ENCODE peak calls at places on chromosomes 2 and 18, in ten cellular contexts. One of them, this sample, is unnamed.

GRCh38 chr2:3489449-3490115 is 29.7 kb downstream of the ADI1 start:
- DNase-seq in endothelial cell of umbilical vein: no peak
- DNase-seq in heart right ventricle: no peak
- DNase-seq in MCF 10A: no peak
- DNase-seq in WERI-Rb-1: no peak
- DNase-seq in spleen: no peak
- DNase-seq in H9: peak
- DNase-seq in CD8-positive, alpha-beta T cell: no peak
- DNase-seq in brain microvascular endothelial cell: no peak
- DNase-seq in coronary artery: no peak
- DNase-seq in this sample: no peak

GRCh38 chr18:40984856-40985255 is 970.2 kb upstream of the PIK3C3 start:
- DNase-seq in endothelial cell of umbilical vein: peak
- DNase-seq in heart right ventricle: no peak
- DNase-seq in MCF 10A: peak
- DNase-seq in WERI-Rb-1: no peak
- DNase-seq in spleen: no peak
- DNase-seq in H9: no peak
- DNase-seq in CD8-positive, alpha-beta T cell: no peak
- DNase-seq in brain microvascular endothelial cell: peak
- DNase-seq in coronary artery: no peak
- DNase-seq in this sample: peak

GRCh38 chr2:36672199-36672598 is 24.3 kb upstream of the VIT start:
- DNase-seq in endothelial cell of umbilical vein: peak
- DNase-seq in heart right ventricle: no peak
- DNase-seq in MCF 10A: peak
- DNase-seq in WERI-Rb-1: no peak
- DNase-seq in spleen: no peak
- DNase-seq in H9: no peak
- DNase-seq in CD8-positive, alpha-beta T cell: no peak
- DNase-seq in brain microvascular endothelial cell: peak
- DNase-seq in coronary artery: no peak
- DNase-seq in this sample: peak

GRCh38 chr18:55743701-55744100 is 155.7 kb upstream of the TCF4 start:
- DNase-seq in endothelial cell of umbilical vein: no peak
- DNase-seq in heart right ventricle: no peak
- DNase-seq in MCF 10A: no peak
- DNase-seq in WERI-Rb-1: no peak
- DNase-seq in spleen: no peak
- DNase-seq in H9: no peak
- DNase-seq in CD8-positive, alpha-beta T cell: no peak
- DNase-seq in brain microvascular endothelial cell: no peak
- DNase-seq in coronary artery: no peak
- DNase-seq in this sample: no peak

GRCh38 chr2:237156131-237156856 is 70.6 kb downstream of the COPS8 start:
- DNase-seq in endothelial cell of umbilical vein: peak
- DNase-seq in heart right ventricle: peak
- DNase-seq in MCF 10A: no peak
- DNase-seq in WERI-Rb-1: no peak
- DNase-seq in spleen: peak
- DNase-seq in H9: no peak
- DNase-seq in CD8-positive, alpha-beta T cell: no peak
- DNase-seq in brain microvascular endothelial cell: peak
- DNase-seq in coronary artery: no peak
- DNase-seq in this sample: no peak

GRCh38 chr2:126995652-126996377 is 97.1 kb downstream of the TEX51 start:
- DNase-seq in endothelial cell of umbilical vein: no peak
- DNase-seq in heart right ventricle: no peak
- DNase-seq in MCF 10A: no peak
- DNase-seq in WERI-Rb-1: no peak
- DNase-seq in spleen: no peak
- DNase-seq in H9: no peak
- DNase-seq in CD8-positive, alpha-beta T cell: no peak
- DNase-seq in brain microvascular endothelial cell: no peak
- DNase-seq in coronary artery: no peak
- DNase-seq in this sample: no peak

GRCh38 chr2:138373993-138374408 is 127.6 kb upstream of the SPOPL start:
- DNase-seq in endothelial cell of umbilical vein: peak
- DNase-seq in heart right ventricle: no peak
- DNase-seq in MCF 10A: peak
- DNase-seq in WERI-Rb-1: peak
- DNase-seq in spleen: no peak
- DNase-seq in H9: no peak
- DNase-seq in CD8-positive, alpha-beta T cell: no peak
- DNase-seq in brain microvascular endothelial cell: peak
- DNase-seq in coronary artery: no peak
- DNase-seq in this sample: peak

GRCh38 chr2:240703417-240704341 is 12.0 kb downstream of the AQP12A start:
- DNase-seq in endothelial cell of umbilical vein: no peak
- DNase-seq in heart right ventricle: peak
- DNase-seq in MCF 10A: no peak
- DNase-seq in WERI-Rb-1: no peak
- DNase-seq in spleen: peak
- DNase-seq in H9: no peak
- DNase-seq in CD8-positive, alpha-beta T cell: no peak
- DNase-seq in brain microvascular endothelial cell: no peak
- DNase-seq in coronary artery: no peak
- DNase-seq in this sample: no peak

GRCh38 chr2:48471048-48471474 is 58.9 kb upstream of the STON1 start:
- DNase-seq in endothelial cell of umbilical vein: peak
- DNase-seq in heart right ventricle: no peak
- DNase-seq in MCF 10A: peak
- DNase-seq in WERI-Rb-1: peak
- DNase-seq in spleen: no peak
- DNase-seq in H9: no peak
- DNase-seq in CD8-positive, alpha-beta T cell: no peak
- DNase-seq in brain microvascular endothelial cell: peak
- DNase-seq in coronary artery: no peak
- DNase-seq in this sample: peak

DNA sequence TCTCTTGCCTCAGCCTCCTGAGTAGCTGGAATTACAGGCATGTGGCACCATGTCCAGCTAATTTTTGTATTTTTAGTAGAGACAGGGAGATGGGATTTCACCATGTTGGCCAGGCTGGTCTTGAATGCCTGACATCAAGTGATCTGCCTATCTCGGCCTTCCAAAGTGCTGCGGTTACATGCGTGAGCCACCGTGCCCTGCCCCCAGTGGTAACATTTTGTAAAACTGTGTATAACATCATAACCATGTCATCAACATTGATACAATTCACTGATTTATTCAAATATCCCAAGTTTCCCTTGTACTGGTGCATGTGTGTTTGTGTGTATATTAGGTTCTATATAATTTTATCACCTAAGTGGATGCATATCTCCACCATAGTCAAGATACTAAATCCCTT is 70.0 kb downstream of the PDCL3 start:
- DNase-seq in endothelial cell of umbilical vein: no peak
- DNase-seq in heart right ventricle: no peak
- DNase-seq in MCF 10A: no peak
- DNase-seq in WERI-Rb-1: no peak
- DNase-seq in spleen: no peak
- DNase-seq in H9: no peak
- DNase-seq in CD8-positive, alpha-beta T cell: no peak
- DNase-seq in brain microvascular endothelial cell: no peak
- DNase-seq in coronary artery: no peak
- DNase-seq in this sample: no peak
- TF ChIP-seq CTCF in endothelial cell of umbilical vein: no peak
- TF ChIP-seq CTCF in heart right ventricle: no peak
- TF ChIP-seq CTCF in MCF 10A: no peak
- TF ChIP-seq CTCF in WERI-Rb-1: no peak
- TF ChIP-seq CTCF in spleen: no peak
- TF ChIP-seq CTCF in H9: peak
- TF ChIP-seq CTCF in CD8-positive, alpha-beta T cell: no peak
- TF ChIP-seq CTCF in brain microvascular endothelial cell: no peak
- TF ChIP-seq CTCF in coronary artery: no peak
- TF ChIP-seq CTCF in this sample: no peak

GRCh38 chr2:167215595-167215994 is 327.3 kb downstream of the XIRP2 start:
- DNase-seq in endothelial cell of umbilical vein: no peak
- DNase-seq in heart right ventricle: no peak
- DNase-seq in MCF 10A: no peak
- DNase-seq in WERI-Rb-1: no peak
- DNase-seq in spleen: no peak
- DNase-seq in H9: no peak
- DNase-seq in CD8-positive, alpha-beta T cell: no peak
- DNase-seq in brain microvascular endothelial cell: no peak
- DNase-seq in coronary artery: no peak
- DNase-seq in this sample: no peak

GRCh38 chr2:167209784-167210183 is 321.5 kb downstream of the XIRP2 start:
- DNase-seq in endothelial cell of umbilical vein: no peak
- DNase-seq in heart right ventricle: no peak
- DNase-seq in MCF 10A: peak
- DNase-seq in WERI-Rb-1: no peak
- DNase-seq in spleen: no peak
- DNase-seq in H9: no peak
- DNase-seq in CD8-positive, alpha-beta T cell: no peak
- DNase-seq in brain microvascular endothelial cell: no peak
- DNase-seq in coronary artery: no peak
- DNase-seq in this sample: no peak

DNA sequence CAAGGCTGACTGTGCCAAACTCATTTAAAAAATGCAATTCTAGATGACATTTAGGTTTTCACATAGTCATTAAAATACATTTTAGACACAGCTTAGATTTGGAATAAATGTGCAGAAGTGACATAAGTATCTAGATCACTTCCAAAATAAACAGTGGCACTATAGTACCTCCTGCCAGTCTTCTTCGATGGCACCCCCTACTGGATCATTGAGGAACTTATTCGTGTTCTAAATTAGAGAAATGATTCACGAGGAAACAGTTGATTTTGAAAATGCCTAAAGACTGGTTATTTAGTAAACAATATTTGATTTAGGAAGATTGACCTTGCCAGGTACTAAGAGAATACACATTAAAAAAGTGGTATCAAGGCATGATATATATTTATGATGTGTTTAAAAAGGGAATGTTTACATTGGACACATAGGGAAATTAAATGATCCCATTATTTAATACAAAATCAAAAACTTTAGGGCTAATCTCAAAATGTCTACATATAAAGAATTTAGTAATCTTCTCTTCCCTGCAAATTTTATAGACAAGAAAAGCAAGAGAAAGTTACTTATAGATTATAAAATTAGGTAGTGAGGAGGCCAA is 323.9 kb downstream of the XIRP2 start:
- DNase-seq in endothelial cell of umbilical vein: peak
- DNase-seq in heart right ventricle: no peak
- DNase-seq in MCF 10A: peak
- DNase-seq in WERI-Rb-1: peak
- DNase-seq in spleen: no peak
- DNase-seq in H9: no peak
- DNase-seq in CD8-positive, alpha-beta T cell: no peak
- DNase-seq in brain microvascular endothelial cell: peak
- DNase-seq in coronary artery: no peak
- DNase-seq in this sample: peak
- TF ChIP-seq CTCF in endothelial cell of umbilical vein: peak
- TF ChIP-seq CTCF in heart right ventricle: peak
- TF ChIP-seq CTCF in MCF 10A: peak
- TF ChIP-seq CTCF in WERI-Rb-1: peak
- TF ChIP-seq CTCF in spleen: peak
- TF ChIP-seq CTCF in H9: peak
- TF ChIP-seq CTCF in CD8-positive, alpha-beta T cell: no peak
- TF ChIP-seq CTCF in brain microvascular endothelial cell: peak
- TF ChIP-seq CTCF in coronary artery: peak
- TF ChIP-seq CTCF in this sample: peak

DNA sequence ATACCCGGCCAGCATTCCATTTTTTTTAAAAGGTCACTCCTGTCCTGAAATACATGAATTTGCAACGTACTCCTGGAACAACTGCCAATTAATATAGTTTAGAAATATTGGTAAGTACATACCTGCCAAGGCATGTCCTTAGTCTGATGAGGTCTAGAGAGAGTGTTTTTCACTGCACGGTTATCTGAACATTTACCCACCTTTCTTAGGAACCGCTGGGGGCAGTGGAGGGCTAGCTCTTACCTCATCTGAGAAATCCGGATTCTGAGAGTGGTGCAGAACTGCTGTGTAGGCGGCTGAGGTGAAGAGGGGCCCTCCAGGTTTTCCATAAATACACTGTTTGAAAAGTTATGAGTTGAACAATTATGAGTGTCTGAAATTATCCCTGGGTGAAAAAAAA is 133.1 kb upstream of the CCDC195 start:
- DNase-seq in endothelial cell of umbilical vein: no peak
- DNase-seq in heart right ventricle: no peak
- DNase-seq in MCF 10A: no peak
- DNase-seq in WERI-Rb-1: no peak
- DNase-seq in spleen: no peak
- DNase-seq in H9: no peak
- DNase-seq in CD8-positive, alpha-beta T cell: no peak
- DNase-seq in brain microvascular endothelial cell: no peak
- DNase-seq in coronary artery: no peak
- DNase-seq in this sample: no peak
- TF ChIP-seq CTCF in endothelial cell of umbilical vein: peak
- TF ChIP-seq CTCF in heart right ventricle: no peak
- TF ChIP-seq CTCF in MCF 10A: no peak
- TF ChIP-seq CTCF in WERI-Rb-1: peak
- TF ChIP-seq CTCF in spleen: no peak
- TF ChIP-seq CTCF in H9: peak
- TF ChIP-seq CTCF in CD8-positive, alpha-beta T cell: no peak
- TF ChIP-seq CTCF in brain microvascular endothelial cell: peak
- TF ChIP-seq CTCF in coronary artery: no peak
- TF ChIP-seq CTCF in this sample: peak

GRCh38 chr18:9949861-9950260 is 36.0 kb downstream of the VAPA start:
- DNase-seq in endothelial cell of umbilical vein: no peak
- DNase-seq in heart right ventricle: no peak
- DNase-seq in MCF 10A: no peak
- DNase-seq in WERI-Rb-1: no peak
- DNase-seq in spleen: no peak
- DNase-seq in H9: no peak
- DNase-seq in CD8-positive, alpha-beta T cell: no peak
- DNase-seq in brain microvascular endothelial cell: no peak
- DNase-seq in coronary artery: no peak
- DNase-seq in this sample: no peak

GRCh38 chr18:9949315-9949714 is 35.5 kb downstream of the VAPA start:
- DNase-seq in endothelial cell of umbilical vein: no peak
- DNase-seq in heart right ventricle: no peak
- DNase-seq in MCF 10A: no peak
- DNase-seq in WERI-Rb-1: no peak
- DNase-seq in spleen: no peak
- DNase-seq in H9: no peak
- DNase-seq in CD8-positive, alpha-beta T cell: no peak
- DNase-seq in brain microvascular endothelial cell: no peak
- DNase-seq in coronary artery: no peak
- DNase-seq in this sample: no peak

GRCh38 chr18:9952633-9953416 is 39.0 kb downstream of the VAPA start:
- DNase-seq in endothelial cell of umbilical vein: no peak
- DNase-seq in heart right ventricle: no peak
- DNase-seq in MCF 10A: peak
- DNase-seq in WERI-Rb-1: no peak
- DNase-seq in spleen: no peak
- DNase-seq in H9: no peak
- DNase-seq in CD8-positive, alpha-beta T cell: no peak
- DNase-seq in brain microvascular endothelial cell: peak
- DNase-seq in coronary artery: no peak
- DNase-seq in this sample: peak

GRCh38 chr18:9950289-9951016 is 36.6 kb downstream of the VAPA start:
- DNase-seq in endothelial cell of umbilical vein: no peak
- DNase-seq in heart right ventricle: no peak
- DNase-seq in MCF 10A: no peak
- DNase-seq in WERI-Rb-1: no peak
- DNase-seq in spleen: no peak
- DNase-seq in H9: no peak
- DNase-seq in CD8-positive, alpha-beta T cell: no peak
- DNase-seq in brain microvascular endothelial cell: no peak
- DNase-seq in coronary artery: no peak
- DNase-seq in this sample: no peak

GRCh38 chr18:9951022-9951859 is 37.4 kb downstream of the VAPA start:
- DNase-seq in endothelial cell of umbilical vein: peak
- DNase-seq in heart right ventricle: no peak
- DNase-seq in MCF 10A: peak
- DNase-seq in WERI-Rb-1: peak
- DNase-seq in spleen: no peak
- DNase-seq in H9: peak
- DNase-seq in CD8-positive, alpha-beta T cell: no peak
- DNase-seq in brain microvascular endothelial cell: peak
- DNase-seq in coronary artery: no peak
- DNase-seq in this sample: peak
- TF ChIP-seq CTCF in endothelial cell of umbilical vein: peak
- TF ChIP-seq CTCF in heart right ventricle: peak
- TF ChIP-seq CTCF in MCF 10A: peak
- TF ChIP-seq CTCF in WERI-Rb-1: peak
- TF ChIP-seq CTCF in spleen: no peak
- TF ChIP-seq CTCF in H9: peak
- TF ChIP-seq CTCF in CD8-positive, alpha-beta T cell: peak
- TF ChIP-seq CTCF in brain microvascular endothelial cell: peak
- TF ChIP-seq CTCF in coronary artery: peak
- TF ChIP-seq CTCF in this sample: peak